ENCODE peak calls at places on chromosomes 16 and 17, in eight cellular contexts. C is HFF-Myc; I is HL-60; T is neural progenitor cell; Y is CD8-positive, alpha-beta T cell; L is sigmoid colon; K is fibroblast of pulmonary artery; S is ascending aorta. H is an unnamed sample.
A peak's percentile ranks its signal among the peaks of the same experiment; 100 is the strongest.

GRCh38 chr16:2470603-2471015 is 488 bp upstream of the NTN3 start:
- DNase-seq in T (no peak), L (no peak), C (no peak), K (no peak), Y (no peak), S (no peak), I (no peak), H (no peak)

GRCh38 chr16:57637020-57637419 is 8.6 kb downstream of the ADGRG1 start:
- DNase-seq in Y (no peak), I (no peak), S (no peak), K (peak; percentile 41), C (no peak), L (no peak), T (no peak), H (peak; percentile 45)

GRCh38 chr16:20952144-20952797 is 51.7 kb downstream of the LYRM1 start:
- DNase-seq in C (no peak), S (no peak), K (no peak), Y (no peak), T (no peak), L (no peak), I (no peak), H (no peak)

GRCh38 chr17:8150194-8151119 is 1.7 kb downstream of the PER1 start:
- DNase-seq in T (no peak), L (peak; percentile 75), Y (no peak), I (no peak), C (no peak), S (no peak), K (no peak), H (no peak)

GRCh38 chr16:50763211-50763610 is 21.3 kb downstream of the CYLD start:
- DNase-seq in Y (no peak), S (no peak), I (no peak), C (no peak), T (no peak), K (peak; percentile 30), L (no peak), H (no peak)

GRCh38 chr17:69880591-69881112 is 194.4 kb upstream of the KCNJ16 start:
- DNase-seq in S (no peak), I (no peak), T (no peak), C (no peak), K (no peak), L (no peak), Y (no peak), H (no peak)

GRCh38 chr16:19609359-19609758 is 53.9 kb downstream of the VPS35L start:
- DNase-seq in S (no peak), C (no peak), L (no peak), Y (no peak), I (no peak), T (no peak), K (no peak), H (no peak)

GRCh38 chr17:67376892-67377726 is at the start of gene PITPNC1:
- DNase-seq in Y (peak; percentile 72), K (peak; percentile 90), T (peak; percentile 94), I (no peak), C (no peak), L (peak; percentile 91), S (peak; percentile 49), H (peak; percentile 86)

GRCh38 chr16:56861092-56861610 is 3.9 kb upstream of the SLC12A3 start:
- DNase-seq in C (no peak), K (no peak), T (peak; percentile 68), Y (no peak), S (no peak), L (no peak), I (no peak), H (no peak)

GRCh38 chr17:63337579-63337978 is 108.5 kb downstream of the CYB561 start:
- DNase-seq in C (no peak), K (no peak), Y (no peak), L (no peak), S (no peak), T (no peak), I (no peak), H (no peak)

GRCh38 chr16:11278681-11279628 is 2.2 kb downstream of the PRM1 start:
- DNase-seq in L (no peak), I (no peak), C (no peak), Y (no peak), T (no peak), S (no peak), K (no peak), H (no peak)

GRCh38 chr16:63612462-63613227 is 1509.2 kb downstream of the CDH11 start:
- DNase-seq in K (peak; percentile 6), L (no peak), I (no peak), Y (no peak), S (no peak), C (no peak), T (peak; percentile 92), H (no peak)

GRCh38 chr16:19338335-19338734 is 52.8 kb downstream of the CLEC19A start:
- DNase-seq in L (no peak), I (no peak), C (no peak), K (no peak), T (no peak), Y (no peak), S (no peak), H (no peak)

GRCh38 chr17:7323731-7324437 is 5.3 kb downstream of the NEURL4 start:
- DNase-seq in K (peak; percentile 46), C (no peak), L (peak; percentile 71), I (no peak), Y (peak; percentile 38), S (no peak), T (peak; percentile 72), H (peak; percentile 51)

GRCh38 chr17:14768923-14769322 is 468.0 kb downstream of the HS3ST3B1 start:
- DNase-seq in S (no peak), K (no peak), Y (no peak), L (no peak), T (no peak), I (no peak), C (no peak), H (no peak)
- TF ChIP-seq CTCF in S (no peak), K (no peak), Y (no peak), L (no peak), T (no peak), I (no peak), C (no peak), H (peak; percentile 12)

GRCh38 chr17:29645516-29646051 is 22.9 kb upstream of the CORO6 start:
- DNase-seq in L (peak; percentile 93), Y (no peak), K (peak; percentile 96), S (peak; percentile 54), C (no peak), T (no peak), I (no peak), H (peak; percentile 92)
- H3K4me3 ChIP-seq in L (no peak overlapping the region), Y (no peak overlapping the region), K (no peak overlapping the region), S (no peak overlapping the region), C (no peak overlapping the region), T (no peak overlapping the region), I (no peak overlapping the region), H (no peak overlapping the region)

GRCh38 chr17:44205962-44206824 is 6.5 kb upstream of the ATXN7L3 start:
- DNase-seq in L (no peak), Y (no peak), K (no peak), S (no peak), C (no peak), T (no peak), I (no peak), H (no peak)
- TF ChIP-seq CTCF in L (no peak), Y (no peak), K (peak; percentile 13), S (no peak), C (peak; percentile 22), T (peak; percentile 12), I (no peak), H (peak; percentile 45)

GRCh38 chr16:77724174-77724573 is 1.9 kb downstream of the NUDT7 start:
- DNase-seq in K (no peak), T (no peak), L (no peak), C (no peak), S (no peak), Y (no peak), I (no peak), H (no peak)

GRCh38 chr16:77723108-77723514 is 797 bp downstream of the NUDT7 start:
- DNase-seq in S (no peak), L (peak; percentile 65), T (no peak), C (no peak), Y (no peak), K (peak; percentile 74), I (peak; percentile 65), H (peak; percentile 61)

GRCh38 chr16:77722315-77723107 is at the start of gene NUDT7:
- DNase-seq in I (peak; percentile 84), L (peak; percentile 99), K (peak; percentile 97), S (peak; percentile 89), Y (peak; percentile 83), T (peak; percentile 99), C (peak; percentile 72), H (peak; percentile 99)

GRCh38 chr16:77721752-77722314 is 481 bp upstream of the NUDT7 start:
- DNase-seq in Y (no peak), S (no peak), I (no peak), C (no peak), L (no peak), T (peak; percentile 4), K (no peak), H (no peak)
- H3K4me3 ChIP-seq in Y (peak overlapping the region; percentile 83), S (no peak overlapping the region), I (peak overlapping the region; percentile 20), C (peak overlapping the region; percentile 5), L (peak overlapping the region; percentile 62), T (no peak overlapping the region), K (peak overlapping the region; percentile 15), H (no peak overlapping the region)

GRCh38 chr17:57751971-57752905 is 7.1 kb upstream of the CCDC182 start:
- DNase-seq in S (no peak), Y (no peak), T (no peak), C (no peak), K (no peak), L (no peak), I (peak; percentile 49), H (no peak)

GRCh38 chr17:57757735-57758134 is 12.6 kb upstream of the CCDC182 start:
- DNase-seq in S (no peak), C (no peak), I (no peak), L (no peak), K (no peak), T (no peak), Y (no peak), H (no peak)

GRCh38 chr17:57756941-57757340 is 11.8 kb upstream of the CCDC182 start:
- DNase-seq in T (peak; percentile 32), K (no peak), C (no peak), Y (no peak), I (no peak), S (no peak), L (no peak), H (no peak)

GRCh38 chr17:57758654-57759053 is 13.6 kb upstream of the CCDC182 start:
- DNase-seq in L (no peak), Y (no peak), T (no peak), S (no peak), K (no peak), C (no peak), I (no peak), H (no peak)

GRCh38 chr17:57755479-57756070 is 10.5 kb upstream of the CCDC182 start:
- DNase-seq in S (no peak), I (no peak), T (peak; percentile 28), Y (no peak), K (no peak), L (no peak), C (no peak), H (no peak)
- TF ChIP-seq CTCF in S (no peak), I (no peak), T (no peak), Y (no peak), K (no peak), L (no peak), C (no peak), H (no peak)

GRCh38 chr17:3890893-3891219 is 2.0 kb downstream of the CAMKK1 start:
- DNase-seq in Y (no peak), C (no peak), S (no peak), I (no peak), T (no peak), L (no peak), K (no peak), H (no peak)
- H3K4me3 ChIP-seq in Y (no peak overlapping the region), C (peak overlapping the region; percentile 78), S (no peak overlapping the region), I (no peak overlapping the region), T (no peak overlapping the region), L (no peak overlapping the region), K (no peak overlapping the region), H (no peak overlapping the region)